ENCODE peak calls at places on chromosome 4, in nine cellular contexts. J, S, E, I, B, G, T, V and K are unnamed samples.
A peak's percentile ranks its signal among the peaks of the same experiment; 100 is the strongest.

GRCh38 chr4:6200922-6201362 is 593 bp upstream of the JAKMIP1 start:
- DNase-seq in J (no peak), S (no peak), I (no peak), V (no peak), B (no peak), T (no peak), G (no peak), E (no peak), K (no peak)

GRCh38 chr4:139738846-139739613 is 73.4 kb downstream of the MGST2 start:
- DNase-seq in B (no peak), I (no peak), J (peak; percentile 63), E (no peak), V (no peak), T (no peak), S (no peak), G (no peak), K (no peak)

GRCh38 chr4:6324999-6325790 is 55.5 kb downstream of the WFS1 start:
- DNase-seq in J (peak; percentile 12), S (no peak), T (no peak), G (no peak), B (peak; percentile 30), E (no peak), I (peak; percentile 56), V (no peak), K (no peak)

GRCh38 chr4:175770555-175770954 is 41.5 kb downstream of the GPM6A start:
- DNase-seq in G (no peak), V (no peak), B (peak; percentile 13), E (no peak), S (no peak), J (peak; percentile 2), I (no peak), T (no peak), K (no peak)

GRCh38 chr4:2604614-2605013 is 68.2 kb downstream of the FAM193A start:
- DNase-seq in T (no peak), B (no peak), E (no peak), J (no peak), G (no peak), I (no peak), V (no peak), S (no peak), K (no peak)

GRCh38 chr4:42654606-42655005 is 2.3 kb downstream of the ATP8A1 start:
- DNase-seq in G (no peak), J (peak; percentile 92), S (no peak), T (peak; percentile 19), B (peak; percentile 70), E (no peak), V (no peak), I (peak; percentile 6), K (peak; percentile 62)

GRCh38 chr4:137156807-137157206 is 375.5 kb downstream of the PCDH18 start:
- DNase-seq in S (no peak), V (no peak), E (no peak), T (no peak), G (no peak), J (no peak), B (peak; percentile 1), I (no peak), K (no peak)

GRCh38 chr4:37661643-37662221 is 24.4 kb downstream of the RELL1 start:
- DNase-seq in T (no peak), V (no peak), S (no peak), I (no peak), B (peak; percentile 57), G (no peak), E (no peak), J (peak; percentile 65), K (no peak)

GRCh38 chr4:48047421-48047844 is 30.9 kb downstream of the NIPAL1 start:
- DNase-seq in V (no peak), T (peak; percentile 15), E (peak; percentile 5), S (peak; percentile 79), B (no peak), G (no peak), J (no peak), I (no peak), K (no peak)

GRCh38 chr4:169128902-169129301 is 118.8 kb upstream of the CBR4 start:
- DNase-seq in I (no peak), V (no peak), J (no peak), E (no peak), S (no peak), B (no peak), T (no peak), G (no peak), K (no peak)

GRCh38 chr4:38013461-38014366 is 53.5 kb downstream of the PTTG2 start:
- DNase-seq in E (no peak), T (peak; percentile 75), J (peak; percentile 46), G (no peak), V (no peak), S (no peak), I (no peak), B (peak; percentile 31), K (peak; percentile 12)

GRCh38 chr4:69098470-69098869 is 2.2 kb downstream of the UGT2B7 start:
- DNase-seq in I (no peak), S (no peak), E (no peak), V (no peak), T (peak; percentile 55), G (no peak), J (no peak), B (no peak), K (no peak)

GRCh38 chr4:151624606-151625565 is 135.9 kb downstream of the GATB start:
- DNase-seq in I (no peak), V (no peak), E (no peak), T (no peak), B (peak; percentile 20), J (no peak), S (no peak), G (no peak), K (peak; percentile 18)

GRCh38 chr4:124202106-124202505 is 510.4 kb downstream of the ANKRD50 start:
- DNase-seq in E (no peak), B (peak; percentile 59), G (no peak), T (no peak), V (no peak), S (no peak), J (peak; percentile 70), I (no peak), K (no peak)

GRCh38 chr4:12729384-12729783 is 754.8 kb downstream of the RAB28 start:
- DNase-seq in V (no peak), T (no peak), S (no peak), I (no peak), G (no peak), J (peak; percentile 37), B (peak; percentile 51), E (no peak), K (no peak)

GRCh38 chr4:6912412-6912811 is 2.8 kb downstream of the TBC1D14 start:
- DNase-seq in T (no peak), J (no peak), V (no peak), G (no peak), B (no peak), E (no peak), S (peak; percentile 76), I (no peak), K (no peak)

GRCh38 chr4:182859730-182860129 is 57.5 kb downstream of the DCTD start:
- DNase-seq in J (no peak), B (no peak), V (no peak), S (no peak), G (no peak), I (no peak), T (no peak), E (no peak), K (no peak)

GRCh38 chr4:182861346-182861745 is 55.8 kb downstream of the DCTD start:
- DNase-seq in B (no peak), J (no peak), V (no peak), I (no peak), E (no peak), T (no peak), S (no peak), G (no peak), K (no peak)

GRCh38 chr4:182862921-182863320 is 54.3 kb downstream of the DCTD start:
- DNase-seq in I (no peak), J (no peak), B (no peak), G (no peak), S (no peak), V (no peak), E (no peak), T (peak; percentile 87), K (no peak)

GRCh38 chr4:182863501-182863900 is 53.7 kb downstream of the DCTD start:
- DNase-seq in I (no peak), E (no peak), V (no peak), S (no peak), B (no peak), G (no peak), J (no peak), T (no peak), K (no peak)

GRCh38 chr4:182862166-182862875 is 54.9 kb downstream of the DCTD start:
- DNase-seq in T (peak; percentile 21), V (no peak), S (no peak), G (no peak), I (no peak), J (no peak), B (no peak), E (no peak), K (no peak)
- TF ChIP-seq CTCF in T (peak; percentile 10), V (no peak), S (no peak), G (no peak), I (no peak), J (no peak), B (no peak), E (no peak), K (peak; percentile 20)

GRCh38 chr4:114161809-114162208 is 182.4 kb upstream of the ARSJ start:
- DNase-seq in T (no peak), V (no peak), E (no peak), I (no peak), G (no peak), J (no peak), B (no peak), S (no peak), K (no peak)
- TF ChIP-seq CTCF in T (no peak), V (no peak), E (no peak), I (no peak), G (no peak), J (no peak), B (no peak), S (no peak), K (no peak)

DNA sequence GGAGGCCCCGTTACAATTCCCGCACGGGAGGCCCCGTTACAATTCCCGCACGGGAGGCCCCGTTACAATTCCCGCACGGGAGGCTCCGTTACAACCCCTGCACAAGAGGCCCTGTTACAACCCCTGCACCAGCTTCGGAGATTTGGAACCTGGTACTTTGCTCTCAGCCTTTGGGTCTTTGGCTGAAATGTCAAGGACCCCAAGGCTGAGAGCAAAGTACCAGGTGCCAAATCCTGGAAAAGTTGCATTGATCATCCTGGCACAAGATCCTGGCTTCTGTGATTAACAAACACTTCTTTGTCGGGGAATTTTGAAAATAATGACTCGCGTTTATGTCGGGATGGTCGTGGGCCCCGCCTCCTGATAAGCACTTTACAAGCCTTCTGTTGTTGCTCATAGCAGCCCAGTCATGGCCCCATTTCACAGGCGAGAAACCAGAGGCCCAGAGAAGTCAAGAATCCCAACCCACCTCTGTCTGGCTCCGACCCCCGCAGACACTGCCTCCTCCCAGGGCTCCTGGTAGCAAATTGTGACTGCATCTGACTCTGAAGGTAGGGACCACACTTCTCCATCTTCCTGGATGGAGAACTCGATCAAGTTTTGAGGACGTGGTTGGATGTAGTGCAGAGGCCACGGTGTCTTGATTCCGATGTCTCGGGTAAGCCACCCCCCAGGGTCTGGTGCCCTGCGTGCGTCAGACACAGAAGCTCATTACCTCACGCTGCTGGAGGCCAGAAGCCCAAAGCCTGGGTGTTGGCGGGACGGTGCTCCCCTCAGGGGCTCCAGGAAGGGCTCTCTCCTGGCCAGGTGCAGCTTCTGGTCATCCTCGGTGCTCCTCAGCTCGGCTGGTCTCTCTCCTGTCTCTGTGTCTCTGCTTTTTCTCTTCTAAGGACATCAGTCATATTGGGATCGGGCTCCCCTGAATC is 60.3 kb downstream of the ADRA2C start:
- DNase-seq in G (no peak), I (no peak), E (no peak), J (no peak), S (no peak), V (no peak), T (no peak), B (no peak), K (no peak)
- TF ChIP-seq CTCF in G (no peak), I (no peak), E (no peak), J (no peak), S (no peak), V (no peak), T (no peak), B (no peak), K (no peak)

GRCh38 chr4:18075823-18076433 is 54.4 kb upstream of the LCORL start:
- DNase-seq in V (no peak), G (no peak), E (peak; percentile 2), B (peak; percentile 18), T (no peak), I (no peak), S (peak; percentile 70), J (peak; percentile 38), K (no peak)
- TF ChIP-seq CTCF in V (no peak), G (peak; percentile 43), E (peak; percentile 15), B (peak; percentile 35), T (no peak), I (no peak), S (peak; percentile 37), J (peak; percentile 36), K (peak; percentile 30)